ENCODE peak calls at places on chromosomes 6 and 20, in ten cellular contexts. U is epithelial cell of prostate; D is IMR-90; Q is hippocampal formation; L is kidney epithelial cell; G is AG08396; J is NCI-H1417 treated with DMSO at 0.1 percent for 48 hours; Z is hepatic stellate cell; X is dorsolateral prefrontal cortex; S is activated effector memory CD4-positive, alpha-beta T cell treated with anti-CD3 and anti-CD28 coated beads, Interleukin-2, amount 50 U/mL, for 16 hours. T is an unnamed sample.

GRCh38 chr20:33160681-33161080 is 7.3 kb upstream of the BPIFA2 start:
- DNase-seq in G (no peak), X (no peak), L (no peak), U (no peak), S (no peak), D (no peak), Q (no peak), Z (no peak), J (no peak), T (no peak)

GRCh38 chr6:33123732-33124524 is 48.1 kb downstream of the HLA-DPB1 start:
- DNase-seq in X (no peak), G (peak; percentile 34), L (no peak), J (no peak), U (no peak), Z (no peak), Q (no peak), S (no peak), D (peak; percentile 30), T (no peak)

GRCh38 chr6:160227038-160227768 is 31.4 kb downstream of the SLC22A2 start:
- DNase-seq in G (no peak), Z (no peak), D (no peak), J (no peak), L (no peak), U (no peak), Q (no peak), S (no peak), X (no peak), T (no peak)

GRCh38 chr6:5464096-5464885 is 203.0 kb downstream of the FARS2 start:
- DNase-seq in X (no peak), S (no peak), J (no peak), U (no peak), G (no peak), Q (no peak), D (peak; percentile 20), Z (peak; percentile 8), L (no peak), T (no peak)

GRCh38 chr6:138562691-138563090 is 63.4 kb upstream of the NHSL1 start:
- DNase-seq in Z (no peak), Q (no peak), X (no peak), U (no peak), L (no peak), S (no peak), J (no peak), D (no peak), G (no peak), T (no peak)

GRCh38 chr20:3763691-3764601 is 3.6 kb downstream of the ADISSP start:
- DNase-seq in X (no peak), D (no peak), Z (no peak), G (no peak), S (no peak), L (no peak), U (no peak), Q (no peak), J (no peak), T (no peak)

GRCh38 chr6:100153656-100154055 is 159.6 kb upstream of the MCHR2 start:
- DNase-seq in U (no peak), J (no peak), X (no peak), Z (no peak), G (no peak), Q (no peak), D (no peak), S (no peak), L (no peak), T (no peak)

GRCh38 chr6:11328613-11329247 is 96.3 kb upstream of the NEDD9 start:
- DNase-seq in G (peak; percentile 57), Z (peak; percentile 40), X (no peak), L (no peak), Q (no peak), D (peak; percentile 80), J (no peak), U (no peak), S (no peak), T (peak; percentile 80)

GRCh38 chr6:90078513-90079289 is 184.4 kb downstream of the GJA10 start:
- DNase-seq in J (no peak), Z (no peak), X (no peak), L (no peak), D (no peak), S (peak; percentile 84), G (no peak), Q (no peak), U (no peak), T (no peak)

GRCh38 chr6:138239774-138240173 is 21.5 kb upstream of the PBOV1 start:
- DNase-seq in G (no peak), Q (no peak), U (no peak), Z (no peak), L (no peak), D (no peak), X (no peak), J (no peak), S (no peak), T (no peak)

GRCh38 chr20:4067600-4068261 is 52.4 kb upstream of the RNF24 start:
- DNase-seq in Z (peak; percentile 68), U (no peak), X (no peak), L (no peak), J (no peak), S (no peak), D (peak; percentile 88), G (peak; percentile 61), Q (no peak), T (peak; percentile 77)

GRCh38 chr6:41901882-41902519 is 6.8 kb upstream of the USP49 start:
- DNase-seq in J (no peak), Z (no peak), X (no peak), G (peak; percentile 38), Q (no peak), L (no peak), U (no peak), D (peak; percentile 16), S (peak; percentile 81), T (peak; percentile 28)

GRCh38 chr20:45070932-45071632 is 29.8 kb downstream of the KCNS1 start:
- DNase-seq in G (no peak), S (no peak), J (no peak), Q (no peak), Z (no peak), D (peak; percentile 26), L (no peak), X (no peak), U (no peak), T (no peak)

GRCh38 chr20:32839227-32839981 is 19.3 kb upstream of the EFCAB8 start:
- DNase-seq in Q (no peak), D (no peak), X (no peak), S (no peak), U (no peak), J (no peak), L (no peak), G (no peak), Z (no peak), T (no peak)

GRCh38 chr20:62063981-62064787 is 1.5 kb downstream of the TAF4 start:
- DNase-seq in G (peak; percentile 40), S (peak; percentile 63), L (no peak), X (no peak), D (no peak), Z (peak; percentile 53), J (no peak), U (no peak), Q (no peak), T (no peak)

GRCh38 chr6:81634155-81634880 is 118.2 kb downstream of the TENT5A start:
- DNase-seq in X (no peak), J (peak; percentile 60), Z (no peak), Q (no peak), G (no peak), S (no peak), U (no peak), D (no peak), L (no peak), T (no peak)

GRCh38 chr20:7742479-7742878 is 197.8 kb downstream of the HAO1 start:
- DNase-seq in Z (peak; percentile 14), J (no peak), L (no peak), Q (no peak), D (peak; percentile 64), X (no peak), U (peak; percentile 18), S (no peak), G (peak; percentile 45), T (no peak)

GRCh38 chr6:65819152-65819551 is 112.1 kb upstream of the EYS start:
- DNase-seq in S (no peak), X (no peak), Z (no peak), D (no peak), G (no peak), Q (no peak), J (no peak), L (no peak), U (no peak), T (no peak)

GRCh38 chr6:44179072-44179536 is 20.5 kb downstream of the CAPN11 start:
- DNase-seq in U (no peak), Z (peak; percentile 29), Q (no peak), J (no peak), G (no peak), L (no peak), D (no peak), S (no peak), X (no peak), T (no peak)

T was measured in HFFc6.